ENCODE peak calls at places on chromosome 22, in six cellular contexts. X is HCT116, J is H1, Y is GM12878, P is K562, T is HepG2. V is an unnamed sample. For H3K4me1, the result is how much of the 10 kb centered on the place peaks cover.

GRCh38 chr22:21573750-21574494 is 6.4 kb downstream of the UBE2L3 start:
- DNase-seq in X (no peak), J (no peak), Y (no peak), P (no peak), T (no peak), V (no peak)

GRCh38 chr22:36299911-36300310 is 47.0 kb downstream of the APOL1 start:
- DNase-seq in X (no peak), J (no peak), Y (no peak), P (no peak), T (no peak), V (no peak)

GRCh38 chr22:18048441-18048898 is 24.1 kb upstream of the MICAL3 start:
- DNase-seq in X (no peak), J (no peak), Y (no peak), P (peak), T (no peak), V (no peak)

GRCh38 chr22:39130892-39131855 is 21.3 kb downstream of the CBX7 start:
- DNase-seq in X (no peak), J (no peak), Y (no peak), P (no peak), T (peak), V (no peak)

GRCh38 chr22:39656495-39657490 is 86.2 kb downstream of the CACNA1I start:
- DNase-seq in X (no peak), J (no peak), Y (no peak), P (no peak), T (no peak), V (no peak)

GRCh38 chr22:50305658-50306566 is 1.5 kb downstream of the PLXNB2 start:
- DNase-seq in X (peak), J (no peak), Y (peak), P (peak), T (no peak), V (no peak)

GRCh38 chr22:36197065-36197440 is 4.6 kb downstream of the APOL4 start:
- DNase-seq in X (no peak), J (no peak), Y (no peak), P (peak), T (no peak), V (peak)

GRCh38 chr22:37571258-37571991 is 8.5 kb downstream of the LGALS2 start:
- DNase-seq in X (peak), J (no peak), Y (no peak), P (no peak), T (no peak), V (no peak)

GRCh38 chr22:24068717-24069116 is 57.6 kb downstream of the CABIN1 start:
- DNase-seq in X (no peak), J (no peak), Y (no peak), P (no peak), T (no peak), V (no peak)

GRCh38 chr22:35400335-35400680 is 368 bp downstream of the MCM5 start:
- DNase-seq in X (no peak), J (no peak), Y (no peak), P (no peak), T (no peak), V (no peak)

GRCh38 chr22:43007519-43008102 is 7.3 kb downstream of the PACSIN2 start:
- DNase-seq in X (no peak), J (no peak), Y (no peak), P (peak), T (peak), V (no peak)

GRCh38 chr22:31230155-31230870 is 18.2 kb downstream of the LIMK2 start:
- DNase-seq in X (no peak), J (no peak), Y (peak), P (no peak), T (no peak), V (no peak)
- H3K4me1 ChIP-seq in X (under half), J (under half), Y (under half), P (under half), T (half or more), V (under half)

GRCh38 chr22:32729368-32729767 is 72.1 kb upstream of the TIMP3 start:
- DNase-seq in X (no peak), J (no peak), Y (no peak), P (no peak), T (no peak), V (no peak)

GRCh38 chr22:32722441-32722840 is 79.1 kb upstream of the TIMP3 start:
- DNase-seq in X (no peak), J (no peak), Y (no peak), P (no peak), T (no peak), V (no peak)

GRCh38 chr22:32728291-32728690 is 73.2 kb upstream of the TIMP3 start:
- DNase-seq in X (no peak), J (no peak), Y (no peak), P (no peak), T (no peak), V (no peak)

GRCh38 chr22:32723632-32724031 is 77.9 kb upstream of the TIMP3 start:
- DNase-seq in X (no peak), J (no peak), Y (peak), P (no peak), T (no peak), V (no peak)

GRCh38 chr22:32725369-32725988 is 76.0 kb upstream of the TIMP3 start:
- DNase-seq in X (no peak), J (no peak), Y (no peak), P (no peak), T (peak), V (no peak)
- TF ChIP-seq YY1 in X (no peak), J (no peak), Y (no peak), P (no peak), T (no peak), V (no peak)

DNA sequence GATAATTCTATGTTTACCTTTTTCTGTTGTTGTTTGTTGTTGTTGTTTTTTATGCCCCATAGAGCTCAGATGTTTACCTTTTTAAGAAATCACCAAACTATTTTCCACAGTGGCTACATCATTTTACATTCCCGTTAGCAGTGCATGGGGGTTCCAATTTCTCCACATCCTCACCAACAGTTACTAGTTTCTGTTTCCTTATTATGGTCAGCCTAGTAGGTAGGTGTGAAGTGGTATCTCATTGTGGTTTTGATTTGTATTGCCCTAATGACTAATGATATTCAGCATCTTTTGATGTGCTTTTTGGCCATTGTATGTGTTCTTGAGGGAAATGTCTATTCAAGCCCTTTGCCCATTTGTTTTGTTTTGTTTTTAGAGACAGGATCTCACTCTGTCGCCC is 27.6 kb downstream of the CHEK2 start:
- DNase-seq in X (no peak), J (no peak), Y (no peak), P (no peak), T (no peak), V (no peak)
- TF ChIP-seq ZNF274 in X (no peak), J (no peak), Y (no peak), P (no peak), T (no peak), V (no peak)

GRCh38 chr22:20258584-20259335 is 9.4 kb downstream of the RTN4R start:
- DNase-seq in X (no peak), J (no peak), Y (no peak), P (peak), T (no peak), V (no peak)
- H3K4me1 ChIP-seq in X (under half), J (under half), Y (under half), P (half or more), T (under half), V (under half)